ENCODE peak calls at places on chromosomes 12 and 14, in eight cellular contexts. L is AG20443; V is H7; M is NCI-H2081; E is kidney; P is A549; Z is NCI-H510A treated with DMSO at 0.1 percent for 48 hours; C is activated T-cell treated with anti-CD3 and anti-CD28 coated beads, Interleukin-2, amount 50 U/mL, for 1 hour. N is an unnamed sample.

GRCh38 chr12:81337891-81338290 is 260.0 kb downstream of the ACSS3 start:
- DNase-seq in L (no peak), V (no peak), M (no peak), E (no peak), P (no peak), Z (no peak), C (no peak), N (no peak)

GRCh38 chr12:27592548-27592947 is 68.5 kb downstream of the PPFIBP1 start:
- DNase-seq in L (peak), V (no peak), M (peak), E (no peak), P (no peak), Z (no peak), C (no peak), N (no peak)

GRCh38 chr12:8018666-8019581 is 13.6 kb upstream of the FOXJ2 start:
- DNase-seq in L (no peak), V (peak), M (no peak), E (no peak), P (no peak), Z (no peak), C (peak), N (no peak)

GRCh38 chr14:32694795-32695449 is 243.8 kb upstream of the NPAS3 start:
- DNase-seq in L (no peak), V (no peak), M (no peak), E (no peak), P (no peak), Z (peak), C (no peak), N (no peak)

GRCh38 chr12:106126441-106127288 is 12.1 kb downstream of the NUAK1 start:
- DNase-seq in L (no peak), V (no peak), M (no peak), E (no peak), P (peak), Z (no peak), C (no peak), N (no peak)

GRCh38 chr14:68576496-68577244 is 216.2 kb downstream of the ZFP36L1 start:
- DNase-seq in L (peak), V (no peak), M (no peak), E (no peak), P (peak), Z (no peak), C (no peak), N (no peak)

GRCh38 chr14:103247169-103247606 is 86.8 kb upstream of the EIF5 start:
- DNase-seq in L (no peak), V (no peak), M (no peak), E (no peak), P (no peak), Z (no peak), C (no peak), N (no peak)

GRCh38 chr14:96739511-96739910 is 57.7 kb upstream of the VRK1 start:
- DNase-seq in L (no peak), V (no peak), M (no peak), E (no peak), P (no peak), Z (no peak), C (no peak), N (no peak)

GRCh38 chr12:129467289-129467688 is 436.5 kb downstream of the TMEM132D start:
- DNase-seq in L (no peak), V (no peak), M (no peak), E (no peak), P (no peak), Z (no peak), C (no peak), N (no peak)

GRCh38 chr12:86550222-86551145 is 294.3 kb upstream of the MGAT4C start:
- DNase-seq in L (no peak), V (no peak), M (no peak), E (no peak), P (no peak), Z (no peak), C (no peak), N (no peak)

GRCh38 chr12:49867580-49868341 is 24.9 kb upstream of the BCDIN3D start:
- DNase-seq in L (no peak), V (no peak), M (no peak), E (peak), P (no peak), Z (no peak), C (no peak), N (peak)

GRCh38 chr14:101808020-101808641 is 46.6 kb downstream of the PPP2R5C start:
- DNase-seq in L (no peak), V (peak), M (peak), E (no peak), P (peak), Z (peak), C (no peak), N (no peak)

GRCh38 chr12:6471992-6472366 is 1.5 kb upstream of the VAMP1 start:
- DNase-seq in L (peak), V (no peak), M (no peak), E (no peak), P (peak), Z (no peak), C (no peak), N (no peak)

GRCh38 chr14:77654001-77654431 is 37.6 kb upstream of the SPTLC2 start:
- DNase-seq in L (no peak), V (peak), M (peak), E (no peak), P (no peak), Z (peak), C (no peak), N (no peak)

GRCh38 chr12:104942075-104942474 is 16.0 kb downstream of the SLC41A2 start:
- DNase-seq in L (no peak), V (no peak), M (no peak), E (no peak), P (no peak), Z (no peak), C (no peak), N (no peak)

GRCh38 chr14:64773577-64773976 is 69.4 kb downstream of the PLEKHG3 start:
- DNase-seq in L (no peak), V (no peak), M (no peak), E (no peak), P (no peak), Z (no peak), C (no peak), N (no peak)

GRCh38 chr14:100532154-100532915 is 54.9 kb downstream of the BEGAIN start:
- DNase-seq in L (no peak), V (no peak), M (no peak), E (peak), P (no peak), Z (no peak), C (peak), N (peak)

GRCh38 chr12:51636581-51636980 is 45.5 kb downstream of the SCN8A start:
- DNase-seq in L (peak), V (no peak), M (no peak), E (no peak), P (no peak), Z (no peak), C (no peak), N (no peak)

GRCh38 chr12:98297557-98297956 is 217.8 kb upstream of the TMPO start:
- DNase-seq in L (no peak), V (no peak), M (no peak), E (no peak), P (no peak), Z (no peak), C (no peak), N (no peak)

GRCh38 chr12:57112492-57113294 is 1.5 kb upstream of the STAT6 start:
- DNase-seq in L (no peak), V (no peak), M (peak), E (no peak), P (no peak), Z (no peak), C (no peak), N (peak)

GRCh38 chr12:12070674-12071661 is at the start of gene BCL2L14:
- DNase-seq in L (peak), V (peak), M (no peak), E (no peak), P (no peak), Z (no peak), C (peak), N (no peak)

GRCh38 chr12:18323159-18323558 is 61.8 kb downstream of the PIK3C2G start:
- DNase-seq in L (peak), V (no peak), M (no peak), E (no peak), P (no peak), Z (no peak), C (no peak), N (no peak)

GRCh38 chr12:131892711-131893604 is 1.5 kb upstream of the ULK1 start:
- DNase-seq in L (peak), V (peak), M (no peak), E (peak), P (peak), Z (peak), C (no peak), N (no peak)

GRCh38 chr14:30620178-30620577 is 1.9 kb upstream of the SCFD1 start:
- DNase-seq in L (no peak), V (no peak), M (no peak), E (no peak), P (no peak), Z (no peak), C (no peak), N (no peak)

GRCh38 chr12:20144341-20144740 is 224.0 kb upstream of the PDE3A start:
- DNase-seq in L (no peak), V (no peak), M (no peak), E (no peak), P (no peak), Z (no peak), C (no peak), N (no peak)

GRCh38 chr14:93536945-93537344 is 106.2 kb downstream of the UNC79 start:
- DNase-seq in L (no peak), V (peak), M (peak), E (no peak), P (no peak), Z (no peak), C (no peak), N (no peak)

N was measured in posterior vena cava.